ENCODE peak calls at places on chromosomes 4 and X, in six cellular contexts. O, W, Y, M, F and A are unnamed samples.

GRCh38 chrX:131729295-131729694 is 185.4 kb downstream of the OR13H1 start:
- DNase-seq in O (no peak), W (no peak), Y (no peak), M (no peak), F (peak), A (no peak)

GRCh38 chrX:70434352-70434866 is 10.2 kb upstream of the DLG3 start:
- DNase-seq in O (peak), W (peak), Y (peak), M (peak), F (no peak), A (peak)

GRCh38 chrX:17412692-17413091 is 37.7 kb downstream of the NHS start:
- DNase-seq in O (no peak), W (no peak), Y (no peak), M (no peak), F (no peak), A (no peak)

GRCh38 chr4:150240011-150240410 is 161.8 kb downstream of the DCLK2 start:
- DNase-seq in O (no peak), W (no peak), Y (no peak), M (no peak), F (no peak), A (no peak)

GRCh38 chr4:90840828-90841227 is 713.6 kb downstream of the CCSER1 start:
- DNase-seq in O (no peak), W (no peak), Y (no peak), M (no peak), F (no peak), A (no peak)

GRCh38 chrX:110381216-110381615 is 22.6 kb downstream of the RTL9 start:
- DNase-seq in O (no peak), W (no peak), Y (no peak), M (no peak), F (no peak), A (no peak)

GRCh38 chr4:67087897-67088296 is 457.4 kb downstream of the CENPC start:
- DNase-seq in O (peak), W (peak), Y (peak), M (peak), F (no peak), A (no peak)

GRCh38 chrX:17521871-17522693 is 147.1 kb downstream of the NHS start:
- DNase-seq in O (no peak), W (peak), Y (no peak), M (no peak), F (no peak), A (no peak)

GRCh38 chrX:151899622-151900021 is 13.1 kb upstream of the MAGEA4 start:
- DNase-seq in O (no peak), W (no peak), Y (no peak), M (no peak), F (no peak), A (no peak)

GRCh38 chrX:21813612-21814368 is 25.6 kb upstream of the MBTPS2 start:
- DNase-seq in O (no peak), W (no peak), Y (no peak), M (no peak), F (no peak), A (no peak)

GRCh38 chr4:1716065-1716945 is 4.2 kb upstream of the SLBP start:
- DNase-seq in O (no peak), W (no peak), Y (no peak), M (no peak), F (no peak), A (no peak)

GRCh38 chr4:54238389-54238788 is 9.3 kb downstream of the PDGFRA start:
- DNase-seq in O (no peak), W (no peak), Y (no peak), M (no peak), F (no peak), A (no peak)

GRCh38 chrX:125646195-125646594 is 326.5 kb downstream of the TEX13C start:
- DNase-seq in O (no peak), W (peak), Y (no peak), M (no peak), F (no peak), A (no peak)

GRCh38 chr4:183097251-183098079 is 1.6 kb upstream of the WWC2 start:
- DNase-seq in O (no peak), W (no peak), Y (no peak), M (no peak), F (no peak), A (no peak)

GRCh38 chr4:152458801-152459302 is 77.0 kb downstream of the FBXW7 start:
- DNase-seq in O (no peak), W (no peak), Y (peak), M (no peak), F (peak), A (no peak)

GRCh38 chrX:11189097-11189496 is 78.0 kb downstream of the HCCS start:
- DNase-seq in O (no peak), W (no peak), Y (no peak), M (no peak), F (no peak), A (no peak)

GRCh38 chrX:56233100-56233499 is 944 bp downstream of the KLF8 start:
- DNase-seq in O (no peak), W (no peak), Y (no peak), M (no peak), F (no peak), A (no peak)

GRCh38 chr4:83989835-83990234 is 453.9 kb downstream of the GPAT3 start:
- DNase-seq in O (no peak), W (no peak), Y (no peak), M (no peak), F (no peak), A (no peak)

GRCh38 chr4:110681381-110681780 is 58.5 kb upstream of the PITX2 start:
- DNase-seq in O (no peak), W (no peak), Y (no peak), M (no peak), F (no peak), A (no peak)
- TF ChIP-seq TAF1 in O (no peak), W (no peak), Y (no peak), M (no peak), F (no peak), A (no peak)

DNA sequence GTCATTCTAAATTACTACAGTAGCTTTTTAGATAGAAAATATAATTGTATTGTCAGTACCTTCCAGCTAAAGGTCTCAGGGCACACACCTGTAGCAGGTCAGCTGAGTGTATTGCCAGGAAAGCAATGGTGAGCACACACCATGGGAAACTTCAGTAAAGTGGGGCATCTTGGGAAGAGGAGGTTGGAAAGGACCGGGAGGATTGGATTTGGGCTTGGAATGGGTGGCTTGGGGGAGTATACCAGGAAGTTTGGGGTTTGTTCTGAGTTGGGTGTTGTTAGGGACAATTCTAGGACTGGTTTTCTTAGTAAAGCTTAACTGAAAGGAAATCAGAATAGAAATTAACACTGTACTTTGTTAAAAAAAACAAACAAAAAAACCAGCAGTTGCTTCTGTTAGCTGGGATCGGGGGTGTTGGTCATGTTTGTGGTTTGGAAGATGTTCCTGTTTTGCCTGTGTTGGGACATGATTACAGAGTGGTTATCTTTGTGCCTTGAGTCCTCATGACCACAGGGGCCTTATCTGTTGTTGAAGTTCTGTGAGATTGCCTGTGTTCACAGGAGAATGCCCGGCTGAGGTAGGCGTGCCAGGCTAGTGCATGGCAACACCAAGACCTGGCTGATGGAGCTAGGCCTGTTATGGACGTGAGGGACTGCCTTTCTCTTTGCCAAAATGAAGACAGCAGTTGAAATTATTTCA is 35.1 kb downstream of the PRIMPOL start:
- DNase-seq in O (no peak), W (peak), Y (no peak), M (no peak), F (no peak), A (no peak)
- TF ChIP-seq POLR2A in O (no peak), W (no peak), Y (no peak), M (no peak), F (no peak), A (no peak)

DNA sequence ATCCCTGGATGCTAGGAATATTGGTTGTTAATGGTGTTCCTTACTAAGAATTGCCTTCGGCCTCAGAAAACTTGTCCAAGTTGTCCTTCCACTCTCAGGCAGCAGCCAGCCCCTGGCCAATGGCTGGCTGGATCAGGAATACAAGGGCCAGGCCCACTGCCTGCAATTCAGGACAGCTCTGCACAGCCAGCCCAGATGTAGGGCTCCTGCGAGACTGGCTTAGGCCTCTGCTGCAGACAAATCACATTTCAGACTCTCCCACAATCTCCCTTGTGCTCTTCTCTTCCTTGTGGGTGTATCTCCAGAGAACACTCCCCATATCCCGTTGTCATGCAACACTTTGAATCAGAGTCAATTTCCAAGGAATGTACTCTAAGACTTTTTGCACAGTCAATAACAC is 747.6 kb upstream of the FTHL17 start:
- DNase-seq in O (no peak), W (no peak), Y (no peak), M (no peak), F (no peak), A (no peak)
- TF ChIP-seq TAF1 in O (no peak), W (no peak), Y (no peak), M (no peak), F (no peak), A (no peak)

DNA sequence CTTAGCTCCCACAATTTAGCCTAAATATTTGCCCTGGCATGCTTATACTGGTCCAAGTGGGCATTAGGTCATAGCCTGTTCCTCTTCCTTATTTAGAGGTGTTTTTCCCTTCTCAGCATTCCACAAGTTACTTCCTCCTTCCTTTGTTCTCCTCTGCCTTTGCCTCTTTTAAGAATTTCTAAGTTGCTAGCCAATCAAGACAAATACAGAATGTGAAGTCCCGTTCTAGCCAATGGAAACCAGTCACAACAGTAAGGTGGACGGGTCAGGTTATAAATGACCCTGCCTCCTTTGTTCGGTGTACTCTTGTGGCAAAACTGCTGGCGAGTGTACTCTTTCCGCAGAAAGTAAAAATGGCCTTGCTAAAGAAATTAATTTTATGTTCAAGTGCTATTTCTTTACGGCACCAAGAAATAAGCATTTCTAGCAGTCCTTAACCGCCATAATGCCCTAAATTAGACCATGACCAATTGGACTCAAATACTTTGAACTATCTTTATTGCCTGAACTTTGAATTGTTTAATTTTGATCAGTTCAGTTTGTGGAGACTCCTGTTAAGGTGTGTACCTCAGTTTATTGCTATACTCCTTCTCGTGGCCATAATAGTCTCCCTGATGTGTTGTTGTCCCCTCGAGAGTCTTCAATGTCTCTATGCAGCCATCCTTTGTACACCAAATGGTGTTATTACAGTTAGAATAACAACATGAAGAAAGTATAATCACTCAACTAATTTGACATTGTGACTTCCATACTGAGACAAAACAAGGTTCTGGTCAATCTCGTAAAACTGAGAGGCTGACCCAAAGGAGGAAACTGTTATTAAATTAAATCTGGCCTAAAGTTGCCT is 1.6 kb upstream of the HADH start:
- DNase-seq in O (no peak), W (no peak), Y (no peak), M (no peak), F (no peak), A (no peak)
- TF ChIP-seq POLR2A in O (no peak), W (no peak), Y (no peak), M (no peak), F (no peak), A (no peak)

DNA sequence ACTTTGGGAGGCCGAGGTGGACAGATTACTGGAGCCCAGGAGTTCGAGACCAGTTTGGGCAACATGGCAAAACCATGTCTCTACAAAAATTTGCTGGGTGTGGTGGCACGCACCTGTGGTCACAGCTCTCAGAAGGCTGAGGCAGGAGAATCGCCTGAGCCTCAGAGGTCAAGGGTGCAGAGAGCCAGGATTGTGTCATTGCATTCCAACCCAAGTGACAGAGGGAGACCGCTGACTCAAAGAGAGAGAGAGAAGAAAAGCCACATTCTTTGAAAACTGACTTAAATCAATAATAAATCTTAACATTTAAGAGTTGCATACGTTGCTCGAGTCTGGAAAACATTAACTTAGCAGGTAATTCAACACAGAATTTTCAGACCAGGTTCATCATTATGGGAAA is 68.5 kb upstream of the RBPJ start:
- DNase-seq in O (no peak), W (no peak), Y (peak), M (no peak), F (peak), A (no peak)
- TF ChIP-seq TAF1 in O (no peak), W (no peak), Y (no peak), M (no peak), F (no peak), A (no peak)

GRCh38 chrX:153927936-153928760 is 2.1 kb upstream of the ARHGAP4 start:
- DNase-seq in O (peak), W (peak), Y (peak), M (peak), F (peak), A (peak)
- TF ChIP-seq POLR2A in O (peak), W (peak), Y (no peak), M (no peak), F (peak), A (peak)

GRCh38 chrX:126658447-126658846 is 105.8 kb upstream of the DCAF12L1 start:
- DNase-seq in O (no peak), W (no peak), Y (no peak), M (no peak), F (no peak), A (no peak)

GRCh38 chrX:126655061-126655460 is 102.4 kb upstream of the DCAF12L1 start:
- DNase-seq in O (no peak), W (no peak), Y (no peak), M (no peak), F (no peak), A (no peak)
- TF ChIP-seq TAF1 in O (no peak), W (no peak), Y (no peak), M (no peak), F (no peak), A (no peak)

DNA sequence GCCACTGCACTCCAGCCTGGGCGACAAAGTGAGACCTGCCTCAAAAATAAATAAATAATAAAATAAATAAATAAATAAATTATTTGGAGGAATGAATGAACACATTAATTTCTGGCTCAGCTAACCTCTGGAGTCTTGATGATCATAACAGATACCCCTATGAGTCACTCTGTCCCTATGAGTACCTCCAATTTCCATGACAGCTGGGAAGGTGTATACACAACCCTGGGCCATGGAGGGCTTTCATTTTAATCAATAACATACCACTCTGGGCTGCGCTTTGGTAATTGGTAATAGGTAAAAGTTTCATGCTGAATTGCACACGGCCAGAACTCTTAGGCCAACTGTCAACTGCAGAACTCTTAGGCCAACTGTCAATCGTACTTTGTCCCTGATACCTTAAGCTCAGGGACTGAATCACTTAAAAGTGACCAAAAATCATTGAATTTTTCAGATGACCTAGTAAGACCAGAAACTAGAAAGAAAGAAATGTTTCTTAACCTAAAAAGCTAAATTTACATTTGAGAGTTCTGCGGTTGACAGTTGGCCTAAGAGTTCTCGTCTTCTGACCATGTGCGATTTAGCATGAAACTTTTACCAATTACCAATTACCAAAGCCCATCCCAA is 112.4 kb downstream of the ATP11C start:
- DNase-seq in O (no peak), W (no peak), Y (no peak), M (no peak), F (no peak), A (no peak)
- TF ChIP-seq POLR2A in O (no peak), W (no peak), Y (no peak), M (no peak), F (no peak), A (no peak)

DNA sequence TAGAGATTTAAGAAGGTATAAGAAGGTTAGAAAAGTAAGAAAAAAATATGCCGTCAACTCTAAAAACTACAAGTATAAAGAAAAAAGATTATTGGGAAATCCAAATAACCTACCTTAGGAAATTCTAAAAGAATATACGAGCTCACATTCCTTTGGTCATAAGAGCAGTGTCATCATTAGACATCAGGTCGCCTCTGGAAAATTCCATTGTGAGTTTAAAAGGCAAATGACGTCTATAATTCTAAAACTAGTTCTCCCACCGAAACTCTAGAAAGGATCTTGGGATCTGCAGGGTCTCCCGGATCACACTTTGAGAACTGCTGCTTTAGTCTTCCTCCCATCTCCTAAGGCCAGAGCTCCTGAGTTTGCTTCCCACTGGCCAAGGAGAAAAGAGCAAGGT is 518 bp upstream of the SAT1 start:
- DNase-seq in O (no peak), W (no peak), Y (peak), M (no peak), F (no peak), A (no peak)
- TF ChIP-seq TAF1 in O (no peak), W (no peak), Y (no peak), M (no peak), F (no peak), A (no peak)